ENCODE peak calls at places on chromosomes 1 and 21, in six cellular contexts. H, Y, T, B, L and R are unnamed samples.

GRCh38 chr1:4655674-4656532 is 1.5 kb downstream of the AJAP1 start:
- DNase-seq in H (peak), Y (peak), T (no peak), B (no peak), L (no peak), R (peak)

GRCh38 chr1:6130596-6130995 is 49.5 kb downstream of the CHD5 start:
- DNase-seq in H (no peak), Y (no peak), T (no peak), B (no peak), L (no peak), R (no peak)

GRCh38 chr1:151968058-151968457 is 25.6 kb downstream of the S100A10 start:
- DNase-seq in H (no peak), Y (peak), T (peak), B (peak), L (peak), R (peak)

GRCh38 chr1:192749349-192749748 is 59.5 kb upstream of the RGS2 start:
- DNase-seq in H (no peak), Y (no peak), T (no peak), B (no peak), L (no peak), R (no peak)

GRCh38 chr1:92538413-92539061 is 51.8 kb upstream of the GFI1 start:
- DNase-seq in H (no peak), Y (peak), T (no peak), B (no peak), L (no peak), R (no peak)

GRCh38 chr1:8822383-8823294 is 5.2 kb upstream of the RERE start:
- DNase-seq in H (no peak), Y (peak), T (no peak), B (peak), L (peak), R (no peak)

GRCh38 chr1:154856049-154856448 is 14.0 kb downstream of the KCNN3 start:
- DNase-seq in H (no peak), Y (no peak), T (no peak), B (no peak), L (no peak), R (no peak)

GRCh38 chr1:152047607-152047953 is 10.8 kb upstream of the S100A11 start:
- DNase-seq in H (no peak), Y (no peak), T (no peak), B (no peak), L (peak), R (no peak)

GRCh38 chr21:39065912-39066311 is 117.3 kb downstream of the PSMG1 start:
- DNase-seq in H (no peak), Y (no peak), T (no peak), B (no peak), L (no peak), R (no peak)

GRCh38 chr1:214331827-214332423 is 51.0 kb downstream of the SMYD2 start:
- DNase-seq in H (peak), Y (peak), T (peak), B (peak), L (no peak), R (peak)

GRCh38 chr1:181396171-181396670 is 87.1 kb upstream of the CACNA1E start:
- DNase-seq in H (no peak), Y (no peak), T (peak), B (no peak), L (no peak), R (no peak)

GRCh38 chr1:88088481-88088880 is 595.6 kb upstream of the PKN2 start:
- DNase-seq in H (no peak), Y (no peak), T (no peak), B (no peak), L (no peak), R (no peak)

GRCh38 chr1:32142446-32143301 is 34.8 kb downstream of the KPNA6 start:
- DNase-seq in H (no peak), Y (peak), T (no peak), B (peak), L (peak), R (peak)

GRCh38 chr1:209612646-209613350 is 29.3 kb downstream of the CAMK1G start:
- DNase-seq in H (no peak), Y (no peak), T (no peak), B (no peak), L (no peak), R (no peak)

GRCh38 chr1:218336353-218336752 is 8.8 kb upstream of the TGFB2 start:
- DNase-seq in H (no peak), Y (peak), T (no peak), B (no peak), L (no peak), R (no peak)

GRCh38 chr1:164780863-164781262 is 221.9 kb downstream of the PBX1 start:
- DNase-seq in H (no peak), Y (peak), T (no peak), B (no peak), L (no peak), R (peak)

GRCh38 chr21:28900481-28900880 is 92.2 kb downstream of the LTN1 start:
- DNase-seq in H (no peak), Y (no peak), T (no peak), B (no peak), L (no peak), R (no peak)

GRCh38 chr1:12172042-12172851 is 5.5 kb downstream of the TNFRSF1B start:
- DNase-seq in H (no peak), Y (no peak), T (peak), B (no peak), L (no peak), R (no peak)

GRCh38 chr1:232142403-232143314 is 487.3 kb downstream of the SIPA1L2 start:
- DNase-seq in H (no peak), Y (peak), T (no peak), B (peak), L (peak), R (no peak)

GRCh38 chr1:42006836-42007235 is 88.1 kb upstream of the HIVEP3 start:
- DNase-seq in H (no peak), Y (peak), T (no peak), B (no peak), L (no peak), R (no peak)

GRCh38 chr1:16127676-16128337 is 28.1 kb downstream of the EPHA2 start:
- DNase-seq in H (no peak), Y (no peak), T (no peak), B (no peak), L (no peak), R (no peak)

GRCh38 chr21:27094182-27094948 is 127.5 kb upstream of the ADAMTS5 start:
- DNase-seq in H (no peak), Y (no peak), T (no peak), B (no peak), L (no peak), R (no peak)

GRCh38 chr1:110961902-110962301 is 1.8 kb downstream of the LRIF1 start:
- DNase-seq in H (no peak), Y (no peak), T (no peak), B (no peak), L (no peak), R (no peak)
- H3K27ac ChIP-seq in H (no peak), Y (no peak), T (no peak), B (no peak), L (no peak), R (no peak)

DNA sequence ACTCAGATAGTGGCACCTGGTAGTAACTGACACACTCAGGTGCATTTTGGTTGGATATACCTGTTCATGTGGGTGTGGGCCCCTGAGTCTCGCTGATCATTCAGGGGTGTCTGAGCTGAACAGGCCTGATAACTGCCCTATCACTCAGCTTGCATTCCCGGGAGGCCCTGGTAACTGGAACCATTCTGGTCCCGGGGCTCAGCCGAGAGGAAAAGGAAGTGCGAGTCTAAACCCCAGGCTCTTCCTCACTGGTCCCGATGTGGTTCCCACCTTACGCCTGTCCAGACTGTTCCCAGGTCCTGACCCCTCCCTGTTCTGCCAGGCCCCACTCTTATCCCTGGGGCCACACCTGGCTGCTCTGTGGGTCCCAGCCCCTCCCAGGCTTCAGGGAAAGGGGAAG is 11.7 kb upstream of the CDK18 start:
- DNase-seq in H (no peak), Y (no peak), T (no peak), B (no peak), L (no peak), R (no peak)
- H3K4me3 ChIP-seq in H (no peak), Y (no peak), T (no peak), B (no peak), L (no peak), R (no peak)

DNA sequence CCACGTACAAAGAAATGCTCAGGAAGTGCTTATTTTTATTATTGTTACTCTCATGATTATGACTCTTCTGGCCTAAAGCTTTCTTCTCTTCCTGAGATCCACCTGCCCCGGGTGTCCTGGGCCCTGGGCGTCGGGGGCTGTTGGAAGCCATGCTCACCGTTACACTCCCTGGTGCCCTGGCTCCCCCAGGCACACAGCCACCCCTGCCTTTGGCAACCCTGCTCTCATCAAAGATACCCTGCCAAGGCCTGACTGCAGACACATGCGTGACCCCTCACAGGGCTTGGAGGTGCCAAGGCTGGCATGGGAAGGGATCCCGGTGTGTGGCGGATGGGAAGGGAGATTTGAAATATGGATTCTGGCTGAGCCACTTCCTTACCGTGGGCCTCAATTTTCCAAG is 3.3 kb upstream of the KISS1 start:
- DNase-seq in H (peak), Y (no peak), T (no peak), B (no peak), L (peak), R (no peak)
- H3K27ac ChIP-seq in H (no peak), Y (no peak), T (no peak), B (no peak), L (no peak), R (no peak)

GRCh38 chr1:207820568-207821463 is 69.0 kb downstream of the CD46 start:
- DNase-seq in H (no peak), Y (no peak), T (no peak), B (no peak), L (peak), R (no peak)

GRCh38 chr1:207822602-207823451 is 71.0 kb downstream of the CD46 start:
- DNase-seq in H (no peak), Y (no peak), T (peak), B (peak), L (peak), R (no peak)

GRCh38 chr1:207821464-207822045 is 69.7 kb downstream of the CD46 start:
- DNase-seq in H (peak), Y (no peak), T (no peak), B (no peak), L (peak), R (no peak)

GRCh38 chr1:207823531-207823879 is 71.7 kb downstream of the CD46 start:
- DNase-seq in H (no peak), Y (no peak), T (no peak), B (no peak), L (no peak), R (no peak)

DNA sequence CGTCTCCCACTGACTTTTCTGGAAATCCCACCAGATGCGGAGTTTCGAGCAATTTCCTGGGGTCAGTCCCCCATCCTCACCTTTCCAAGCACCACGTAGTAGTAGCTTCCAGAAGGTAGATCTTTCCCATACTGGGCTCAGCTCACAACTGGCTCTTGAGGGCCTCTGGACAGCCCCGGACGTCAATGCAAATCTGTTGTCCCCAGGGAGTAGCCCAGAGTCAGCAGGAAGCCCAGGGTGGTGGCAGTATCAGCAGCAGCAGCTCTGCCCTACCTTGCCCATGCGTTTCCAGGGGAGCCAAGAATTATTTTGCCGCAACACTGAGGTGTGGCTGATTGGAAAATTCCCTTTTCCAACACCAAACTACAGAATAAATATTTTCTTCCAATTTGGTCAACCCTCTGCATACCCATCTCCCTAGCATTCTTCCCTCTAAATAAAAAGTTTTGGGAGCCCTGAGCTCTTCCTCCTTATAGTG is 70.3 kb downstream of the CD46 start:
- DNase-seq in H (no peak), Y (no peak), T (no peak), B (no peak), L (peak), R (no peak)
- H3K4me3 ChIP-seq in H (peak), Y (no peak), T (peak), B (peak), L (peak), R (no peak)

GRCh38 chr1:10280442-10281350 is 70.3 kb downstream of the KIF1B start:
- DNase-seq in H (no peak), Y (no peak), T (no peak), B (no peak), L (no peak), R (no peak)
- H3K27ac ChIP-seq in H (no peak), Y (no peak), T (no peak), B (no peak), L (no peak), R (no peak)

GRCh38 chr1:147072371-147073061 is 99.8 kb downstream of the PRKAB2 start:
- DNase-seq in H (peak), Y (no peak), T (no peak), B (no peak), L (no peak), R (peak)

GRCh38 chr1:147076442-147076841 is 95.8 kb downstream of the PRKAB2 start:
- DNase-seq in H (no peak), Y (no peak), T (no peak), B (no peak), L (no peak), R (no peak)

GRCh38 chr1:147071142-147071541 is 101.1 kb downstream of the PRKAB2 start:
- DNase-seq in H (no peak), Y (no peak), T (no peak), B (no peak), L (no peak), R (no peak)

GRCh38 chr1:147077081-147077480 is 95.2 kb downstream of the PRKAB2 start:
- DNase-seq in H (no peak), Y (no peak), T (no peak), B (no peak), L (no peak), R (no peak)

GRCh38 chr1:147073062-147073432 is 99.2 kb downstream of the PRKAB2 start:
- DNase-seq in H (no peak), Y (no peak), T (no peak), B (no peak), L (no peak), R (no peak)
- H3K4me3 ChIP-seq in H (no peak), Y (peak), T (no peak), B (no peak), L (peak), R (no peak)